ENCODE peak calls at places on chromosomes 1 and 21, in nine cellular contexts. E is upper lobe of right lung, M is B cell, A is fibroblast of mammary gland, X is cardiac muscle cell, I is hepatocyte, W is brain microvascular endothelial cell, N is WTC11, L is GM20000. G is an unnamed sample.

GRCh38 chr21:32764186-32764585 is 7.4 kb downstream of the PAXBP1 start:
- DNase-seq in E (no peak), A (no peak), I (no peak), X (no peak), N (no peak), W (no peak), M (peak; percentile 8), L (no peak), G (no peak)

GRCh38 chr1:179061360-179062282 is 20.2 kb upstream of the TOR3A start:
- DNase-seq in M (no peak), A (no peak), X (no peak), W (no peak), N (no peak), L (no peak), E (no peak), I (no peak), G (no peak)

GRCh38 chr1:30740251-30740951 is 17.0 kb upstream of the MATN1 start:
- DNase-seq in N (no peak), I (peak; percentile 45), W (no peak), X (no peak), M (no peak), A (no peak), L (no peak), E (no peak), G (no peak)

GRCh38 chr1:91791691-91792392 is 94.1 kb downstream of the TGFBR3 start:
- DNase-seq in X (no peak), I (no peak), N (no peak), A (no peak), M (no peak), E (no peak), L (no peak), W (no peak), G (no peak)

GRCh38 chr1:207848234-207848633 is 62.7 kb downstream of the CD34 start:
- DNase-seq in N (no peak), E (peak; percentile 88), W (peak; percentile 79), A (peak; percentile 88), M (peak; percentile 23), I (peak; percentile 71), X (peak; percentile 58), L (no peak), G (no peak)

GRCh38 chr1:92343061-92343460 is 44.2 kb downstream of the RPAP2 start:
- DNase-seq in I (no peak), L (no peak), W (no peak), M (no peak), A (no peak), N (no peak), X (peak; percentile 35), E (no peak), G (no peak)

GRCh38 chr1:91916046-91916445 is 30.1 kb upstream of the TGFBR3 start:
- DNase-seq in X (no peak), A (no peak), W (no peak), E (no peak), I (no peak), M (no peak), N (no peak), L (no peak), G (no peak)

GRCh38 chr1:55428944-55429931 is 214.1 kb upstream of the USP24 start:
- DNase-seq in M (no peak), L (no peak), W (peak; percentile 100), E (peak; percentile 63), X (peak; percentile 96), I (peak; percentile 91), A (peak; percentile 99), N (no peak), G (no peak)

GRCh38 chr1:37676281-37677243 is 15.8 kb upstream of the CDCA8 start:
- DNase-seq in N (no peak), M (peak; percentile 33), I (peak; percentile 51), L (peak; percentile 67), X (no peak), E (no peak), W (no peak), A (no peak), G (peak; percentile 48)

GRCh38 chr1:39890880-39891279 is 7.6 kb upstream of the TRIT1 start:
- DNase-seq in X (no peak), W (no peak), M (no peak), A (no peak), N (no peak), L (no peak), I (no peak), E (no peak), G (no peak)

GRCh38 chr1:243713470-243714186 is 136.4 kb downstream of the AKT3 start:
- DNase-seq in L (no peak), N (no peak), I (no peak), X (peak; percentile 82), W (no peak), A (peak; percentile 62), M (no peak), E (no peak), G (no peak)

GRCh38 chr1:54516249-54516920 is 31.6 kb upstream of the ACOT11 start:
- DNase-seq in A (no peak), I (no peak), W (no peak), N (no peak), X (no peak), L (no peak), M (no peak), E (no peak), G (no peak)

GRCh38 chr1:243718893-243719292 is 131.2 kb downstream of the AKT3 start:
- DNase-seq in W (no peak), E (no peak), X (peak; percentile 86), N (no peak), A (peak; percentile 48), L (no peak), M (no peak), I (no peak), G (no peak)

GRCh38 chr1:245585252-245585959 is 430.6 kb downstream of the KIF26B start:
- DNase-seq in I (peak; percentile 71), W (peak; percentile 69), E (no peak), L (no peak), M (no peak), N (no peak), A (peak; percentile 79), X (peak; percentile 72), G (no peak)

DNA sequence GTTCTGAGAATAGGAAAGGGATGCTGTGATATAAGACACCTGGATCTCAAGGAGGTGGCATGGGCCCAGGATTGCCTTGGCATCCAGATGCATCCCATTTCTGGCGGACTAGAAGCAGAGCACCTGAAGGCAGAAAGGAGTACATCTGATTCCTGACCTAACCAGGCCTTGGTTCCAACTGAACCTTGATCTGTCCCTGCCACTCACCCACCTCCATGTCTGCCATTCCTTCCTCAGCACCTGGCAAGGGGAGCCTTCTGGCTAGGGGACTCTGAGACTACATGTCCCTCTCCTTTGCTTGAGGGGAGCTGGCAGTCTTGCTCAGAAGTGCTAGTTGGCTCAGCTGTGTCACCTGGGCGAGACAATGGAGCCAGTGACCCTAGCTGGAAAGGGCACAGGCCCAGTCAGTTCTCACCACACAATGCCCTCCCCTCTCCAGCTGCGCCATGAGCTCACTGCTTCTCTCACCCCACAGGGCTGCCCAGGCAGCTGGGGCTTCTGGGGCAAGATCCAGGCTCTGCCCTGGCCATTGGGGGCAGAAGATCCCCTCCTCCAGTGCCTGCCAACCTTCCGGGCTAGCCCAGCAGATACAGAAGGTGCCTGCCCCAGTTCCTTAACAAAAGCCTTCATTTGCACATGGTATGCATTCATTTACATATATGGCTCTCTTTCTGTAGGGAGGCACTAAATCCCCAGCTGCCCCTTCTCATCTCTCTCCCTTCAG is 2.9 kb downstream of the IGSF8 start:
- DNase-seq in W (no peak), A (no peak), M (no peak), I (no peak), N (peak; percentile 58), X (no peak), E (peak; percentile 54), L (no peak), G (no peak)
- TF ChIP-seq CTCF in W (no peak), A (no peak), M (no peak), I (no peak), N (no peak), X (no peak), E (no peak), L (no peak), G (no peak)

GRCh38 chr1:208997726-208998312 is 585.7 kb upstream of the CAMK1G start:
- DNase-seq in I (peak; percentile 13), L (no peak), A (peak; percentile 31), W (no peak), E (no peak), X (peak; percentile 32), N (no peak), M (no peak), G (no peak)
- TF ChIP-seq CTCF in I (peak; percentile 35), L (no peak), A (peak; percentile 57), W (peak; percentile 30), E (peak; percentile 18), X (peak; percentile 50), N (no peak), M (no peak), G (peak; percentile 25)

GRCh38 chr1:103948526-103948925 is 198.8 kb downstream of the AMY1C start:
- DNase-seq in I (no peak), L (no peak), E (no peak), X (peak; percentile 2), N (no peak), A (peak; percentile 2), W (no peak), M (no peak), G (no peak)
- TF ChIP-seq CTCF in I (peak; percentile 58), L (no peak), E (peak; percentile 11), X (no peak), N (no peak), A (no peak), W (no peak), M (no peak), G (peak; percentile 30)

GRCh38 chr1:24390924-24391782 is 22.4 kb downstream of the STPG1 start:
- DNase-seq in A (peak; percentile 91), X (peak; percentile 93), E (peak; percentile 85), N (peak; percentile 76), M (peak; percentile 83), L (peak; percentile 69), I (peak; percentile 91), W (peak; percentile 75), G (peak; percentile 63)

GRCh38 chr1:24393892-24394291 is 19.7 kb downstream of the STPG1 start:
- DNase-seq in M (no peak), E (no peak), W (no peak), N (no peak), I (no peak), X (peak; percentile 57), A (peak; percentile 85), L (no peak), G (no peak)

GRCh38 chr1:24392982-24393645 is 20.5 kb downstream of the STPG1 start:
- DNase-seq in W (no peak), X (no peak), M (peak; percentile 42), I (no peak), E (no peak), N (no peak), L (no peak), A (no peak), G (no peak)

GRCh38 chr1:24392604-24392946 is 21.0 kb downstream of the STPG1 start:
- DNase-seq in X (no peak), M (no peak), E (no peak), I (no peak), N (no peak), L (no peak), A (no peak), W (no peak), G (no peak)

DNA sequence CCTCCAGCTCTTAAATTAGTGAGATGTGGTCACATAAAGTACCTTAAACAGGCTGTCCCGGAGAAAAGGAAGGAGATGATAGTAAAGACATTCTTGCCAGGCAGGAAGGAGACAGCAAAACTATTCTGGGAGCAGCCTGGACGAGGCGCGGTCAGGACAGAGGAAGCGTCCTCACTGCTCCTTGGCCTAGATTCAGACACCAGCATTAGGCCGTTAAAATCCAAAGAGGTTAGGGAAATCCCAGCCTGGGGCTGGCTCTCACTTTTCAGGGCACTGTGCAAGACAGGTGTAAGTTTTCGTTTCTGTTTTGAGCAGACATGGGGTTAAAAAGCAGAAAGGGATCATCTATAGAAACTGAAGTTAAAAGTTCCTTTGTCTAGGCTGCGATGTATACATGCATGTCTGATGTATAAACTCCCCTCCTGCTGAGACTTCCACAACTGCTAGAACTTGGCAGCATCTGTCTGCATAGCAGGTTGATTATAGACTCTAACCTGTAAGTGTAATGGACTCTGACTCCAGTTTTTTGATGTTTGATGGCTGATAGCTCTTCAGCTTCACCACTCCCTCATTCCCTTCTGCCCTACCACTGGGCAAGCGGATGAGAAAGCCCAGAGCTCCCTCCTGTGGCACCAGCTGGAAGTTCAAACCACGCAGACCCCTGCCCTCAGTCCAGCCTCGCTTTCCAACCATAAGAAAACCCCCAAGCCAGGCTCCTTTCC is 21.5 kb downstream of the STPG1 start:
- DNase-seq in X (peak; percentile 66), A (peak; percentile 55), I (peak; percentile 82), M (peak; percentile 75), E (peak; percentile 76), N (peak; percentile 84), W (peak; percentile 36), L (peak; percentile 73), G (peak; percentile 75)
- TF ChIP-seq CTCF in X (peak; percentile 83), A (peak; percentile 76), I (peak; percentile 68), M (peak; percentile 74), E (peak; percentile 76), N (peak; percentile 72), W (peak; percentile 92), L (peak; percentile 62), G (peak; percentile 87)

G was measured in GM13977.